ENCODE peak calls at places on chromosomes 3 and 15, in four cellular contexts. U is HepG2, Z is GM12878, D is K562. I is an unnamed sample.

GRCh38 chr3:178001670-178002101 is 534.5 kb upstream of the KCNMB2 start:
- DNase-seq in Z (no peak), D (no peak), U (no peak), I (no peak)

GRCh38 chr15:48913141-48913540 is 35.2 kb downstream of the EID1 start:
- DNase-seq in D (no peak), Z (no peak), U (no peak), I (peak; percentile 12)

GRCh38 chr15:36330598-36330997 is 248.8 kb upstream of the CDIN1 start:
- DNase-seq in D (no peak), Z (no peak), U (no peak), I (no peak)

GRCh38 chr3:71026634-71027578 is 556.6 kb downstream of the FOXP1 start:
- DNase-seq in U (peak; percentile 37), D (no peak), Z (no peak), I (no peak)

GRCh38 chr3:138348107-138348949 is at the start of gene MRAS:
- DNase-seq in Z (no peak), D (peak; percentile 60), U (peak; percentile 59), I (peak; percentile 78)

GRCh38 chr15:89475688-89476087 is 20.7 kb downstream of the RHCG start:
- DNase-seq in D (no peak), Z (no peak), U (no peak), I (no peak)

GRCh38 chr3:139288266-139288821 is 55.5 kb upstream of the MRPS22 start:
- DNase-seq in Z (no peak), D (peak; percentile 85), U (no peak), I (no peak)

GRCh38 chr3:116433552-116433951 is 11.7 kb downstream of the LSAMP start:
- DNase-seq in U (no peak), D (no peak), Z (no peak), I (no peak)

GRCh38 chr3:110542552-110543164 is 529.0 kb upstream of the NECTIN3 start:
- DNase-seq in U (no peak), Z (no peak), D (no peak), I (no peak)

GRCh38 chr3:101183151-101183550 is 137.2 kb downstream of the IMPG2 start:
- DNase-seq in D (no peak), Z (no peak), U (no peak), I (no peak)

GRCh38 chr15:27486036-27486435 is 515.1 kb downstream of the GABRG3 start:
- DNase-seq in U (no peak), Z (no peak), D (no peak), I (no peak)

GRCh38 chr3:113242091-113242581 is 30.8 kb downstream of the BOC start:
- DNase-seq in D (no peak), U (no peak), Z (no peak), I (no peak)

GRCh38 chr3:142914286-142914811 is 25.5 kb upstream of the PCOLCE2 start:
- DNase-seq in D (no peak), Z (no peak), U (no peak), I (no peak)

GRCh38 chr3:114498779-114499370 is 205.0 kb downstream of the TIGIT start:
- DNase-seq in Z (no peak), D (peak; percentile 19), U (peak; percentile 13), I (peak; percentile 87)

GRCh38 chr3:148940983-148941382 is 50.4 kb upstream of the GYG1 start:
- DNase-seq in Z (no peak), D (no peak), U (no peak), I (no peak)

GRCh38 chr15:67018451-67018850 is 47.0 kb upstream of the SMAD3 start:
- DNase-seq in Z (no peak), D (no peak), U (no peak), I (no peak)

GRCh38 chr15:38781196-38781595 is 216.6 kb upstream of the RASGRP1 start:
- DNase-seq in U (no peak), Z (no peak), D (no peak), I (no peak)

GRCh38 chr3:195224980-195225580 is 45.9 kb downstream of the XXYLT1 start:
- DNase-seq in U (no peak), Z (no peak), D (no peak), I (no peak)

GRCh38 chr3:150299221-150299620 is 108.9 kb upstream of the TSC22D2 start:
- DNase-seq in U (no peak), D (no peak), Z (no peak), I (no peak)

GRCh38 chr3:54850484-54851003 is 77.3 kb downstream of the LRTM1 start:
- DNase-seq in U (no peak), Z (no peak), D (no peak), I (no peak)

GRCh38 chr15:70892912-70893560 is 410 bp downstream of the LRRC49 start:
- DNase-seq in D (no peak), U (peak; percentile 6), Z (no peak), I (peak; percentile 72)

GRCh38 chr15:98856540-98856907 is 151.1 kb downstream of the PGPEP1L start:
- DNase-seq in U (no peak), Z (no peak), D (no peak), I (peak; percentile 77)

GRCh38 chr3:54198556-54198955 is 76.2 kb downstream of the CACNA2D3 start:
- DNase-seq in D (no peak), Z (no peak), U (no peak), I (no peak)

GRCh38 chr3:128497305-128498126 is 4.5 kb upstream of the GATA2 start:
- DNase-seq in Z (no peak), D (peak; percentile 82), U (no peak), I (peak; percentile 41)

GRCh38 chr15:92011611-92012367 is 158.3 kb downstream of the SLCO3A1 start:
- DNase-seq in U (no peak), Z (no peak), D (no peak), I (no peak)

GRCh38 chr15:89551502-89551901 is 23.8 kb upstream of the TICRR start:
- DNase-seq in Z (peak; percentile 56), U (no peak), D (no peak), I (no peak)

GRCh38 chr3:57530071-57530608 is 14.0 kb downstream of the DNAH12 start:
- DNase-seq in D (no peak), Z (no peak), U (no peak), I (no peak)

GRCh38 chr3:136938334-136938733 is 19.4 kb upstream of the IL20RB start:
- DNase-seq in Z (no peak), D (no peak), U (no peak), I (no peak)

GRCh38 chr15:42088801-42089640 is 5.3 kb downstream of the PLA2G4D start:
- DNase-seq in U (no peak), Z (no peak), D (no peak), I (no peak)

GRCh38 chr3:72129384-72130094 is 344.6 kb upstream of the PROK2 start:
- DNase-seq in D (no peak), U (no peak), Z (no peak), I (no peak)

GRCh38 chr15:60843482-60843881 is 364.5 kb upstream of the ICE2 start:
- DNase-seq in D (no peak), U (no peak), Z (no peak), I (no peak)

GRCh38 chr15:92005154-92005553 is 151.6 kb downstream of the SLCO3A1 start:
- DNase-seq in Z (no peak), D (no peak), U (no peak), I (no peak)

GRCh38 chr3:146499701-146500100 is 30.3 kb upstream of the PLSCR2 start:
- DNase-seq in D (no peak), U (no peak), Z (no peak), I (no peak)

GRCh38 chr3:146498002-146498736 is 28.8 kb upstream of the PLSCR2 start:
- DNase-seq in D (no peak), Z (no peak), U (no peak), I (no peak)

GRCh38 chr3:146496246-146496645 is 26.9 kb upstream of the PLSCR2 start:
- DNase-seq in U (no peak), Z (no peak), D (no peak), I (no peak)

GRCh38 chr3:146493761-146494160 is 24.4 kb upstream of the PLSCR2 start:
- DNase-seq in Z (no peak), D (no peak), U (no peak), I (no peak)

GRCh38 chr3:146496726-146497125 is 27.4 kb upstream of the PLSCR2 start:
- DNase-seq in D (peak; percentile 75), Z (no peak), U (no peak), I (no peak)
- TF ChIP-seq CHD4 in D (no peak), Z (no peak), U (no peak), I (no peak)

GRCh38 chr3:151638555-151638954 is 95.2 kb upstream of the AADACL2 start:
- DNase-seq in U (peak; percentile 7), Z (no peak), D (no peak), I (no peak)

GRCh38 chr3:151644986-151645385 is 88.7 kb upstream of the AADACL2 start:
- DNase-seq in Z (no peak), U (no peak), D (no peak), I (no peak)

GRCh38 chr3:151644005-151644685 is 89.6 kb upstream of the AADACL2 start:
- DNase-seq in D (no peak), U (no peak), Z (no peak), I (no peak)

GRCh38 chr3:151639096-151639740 is 94.5 kb upstream of the AADACL2 start:
- DNase-seq in D (no peak), Z (no peak), U (peak; percentile 2), I (no peak)
- TF ChIP-seq CHD4 in D (no peak), Z (no peak), U (no peak), I (no peak)

DNA sequence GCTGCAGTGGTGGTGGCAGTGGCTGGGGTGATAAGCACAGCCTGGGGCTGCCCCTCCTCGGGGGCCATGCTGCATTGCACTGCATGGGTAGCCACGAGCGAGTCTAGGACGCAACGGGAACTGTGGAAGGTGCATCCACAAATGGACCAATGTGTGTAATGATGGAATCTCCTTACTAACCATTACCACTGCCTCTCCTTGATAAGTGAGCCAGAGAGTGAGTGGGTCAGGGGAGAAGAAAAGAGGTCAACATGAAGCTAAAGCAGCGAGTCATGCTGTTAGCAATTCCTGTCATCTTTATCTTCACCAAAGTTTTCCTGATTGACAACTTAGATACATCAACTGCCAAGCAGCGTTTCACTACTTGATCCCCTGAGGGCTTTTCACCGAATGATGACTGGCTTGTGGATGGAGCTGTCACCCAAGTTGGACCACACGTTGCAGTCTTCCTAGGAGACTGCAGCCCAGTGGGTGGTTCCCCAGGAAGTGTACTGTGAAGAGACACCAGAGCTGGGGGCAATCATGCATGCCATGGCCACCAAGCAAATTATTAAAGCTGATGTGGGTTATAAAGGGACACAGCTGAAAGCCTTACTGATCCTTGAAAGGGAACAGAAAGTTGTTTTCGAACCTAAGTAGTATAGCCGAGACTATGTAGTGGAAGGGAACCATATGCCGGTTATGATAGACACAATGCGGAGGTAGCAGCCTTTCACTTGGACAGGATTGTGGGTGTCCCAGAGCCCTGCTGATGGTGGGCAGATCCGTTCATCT is 20.6 kb downstream of the SAMD7 start:
- DNase-seq in U (no peak), Z (peak; percentile 85), D (peak; percentile 42), I (no peak)
- TF ChIP-seq CHD4 in U (no peak), Z (peak; percentile 49), D (no peak), I (no peak)

GRCh38 chr15:23877502-23878412 is 190.7 kb upstream of the NDN start:
- DNase-seq in U (peak; percentile 50), Z (no peak), D (peak; percentile 44), I (peak; percentile 79)
- TF ChIP-seq CHD4 in U (no peak), Z (no peak), D (no peak), I (no peak)

GRCh38 chr3:18054625-18055024 is 312.2 kb upstream of the TBC1D5 start:
- DNase-seq in U (no peak), Z (no peak), D (no peak), I (no peak)
- TF ChIP-seq CHD4 in U (no peak), Z (no peak), D (no peak), I (no peak)

GRCh38 chr15:63025460-63025859 is 17.1 kb upstream of the TPM1 start:
- DNase-seq in D (no peak), U (no peak), Z (no peak), I (no peak)
- TF ChIP-seq CHD4 in D (no peak), U (no peak), Z (no peak), I (no peak)

GRCh38 chr3:42175841-42176240 is 84.7 kb downstream of the TRAK1 start:
- DNase-seq in Z (no peak), D (no peak), U (no peak), I (no peak)
- TF ChIP-seq CHD4 in Z (no peak), D (no peak), U (no peak), I (no peak)

I was measured in A549.